ENCODE peak calls at places on chromosomes 12 and 14, in seven cellular contexts. S, F, T, P, O, R and B are unnamed samples.

GRCh38 chr12:131902332-131903241 is 8.2 kb downstream of the ULK1 start:
- DNase-seq in R (no peak), F (no peak), S (no peak), T (no peak), P (no peak), O (no peak), B (no peak)

GRCh38 chr14:65281991-65282908 is 130.3 kb upstream of the FUT8 start:
- DNase-seq in T (peak; percentile 35), R (no peak), S (no peak), P (no peak), F (peak; percentile 37), O (no peak), B (peak; percentile 73)

GRCh38 chr14:60632777-60633176 is 16.5 kb downstream of the SIX1 start:
- DNase-seq in T (no peak), R (no peak), O (no peak), S (no peak), P (no peak), F (no peak), B (no peak)

GRCh38 chr12:119780786-119781434 is 96.2 kb downstream of the CIT start:
- DNase-seq in R (no peak), T (peak; percentile 25), S (no peak), F (peak; percentile 14), P (no peak), O (peak; percentile 49), B (peak; percentile 9)

GRCh38 chr14:81268016-81268416 is 47.3 kb upstream of the GTF2A1 start:
- DNase-seq in P (no peak), S (no peak), F (no peak), T (no peak), R (no peak), O (no peak), B (no peak)

GRCh38 chr14:69573205-69573840 is 1.3 kb downstream of the CCDC177 start:
- DNase-seq in F (peak; percentile 19), S (no peak), O (no peak), T (no peak), R (no peak), P (peak; percentile 28), B (no peak)

GRCh38 chr12:102950950-102951490 is 6.5 kb upstream of the ASCL1 start:
- DNase-seq in F (no peak), P (no peak), O (no peak), T (no peak), R (no peak), S (no peak), B (no peak)

GRCh38 chr12:23083267-23083666 is 458.3 kb downstream of the ETNK1 start:
- DNase-seq in O (no peak), F (no peak), T (no peak), R (no peak), S (no peak), P (no peak), B (no peak)

GRCh38 chr12:68336754-68337343 is 4.7 kb upstream of the MDM1 start:
- DNase-seq in T (no peak), P (no peak), R (no peak), S (no peak), F (no peak), O (no peak), B (no peak)

GRCh38 chr14:52268191-52269061 is 928 bp downstream of the PTGDR start:
- DNase-seq in R (no peak), T (no peak), O (peak; percentile 14), S (no peak), P (peak; percentile 21), F (no peak), B (peak; percentile 15)

GRCh38 chr14:105063041-105063440 is 2.2 kb downstream of the GPR132 start:
- DNase-seq in T (no peak), P (no peak), R (no peak), O (no peak), S (no peak), F (no peak), B (no peak)

GRCh38 chr12:4506870-4507269 is 31.8 kb upstream of the RAD51AP1 start:
- DNase-seq in P (no peak), R (peak; percentile 61), F (no peak), T (no peak), S (peak; percentile 85), O (no peak), B (no peak)

GRCh38 chr14:61561657-61562276 is 133.5 kb upstream of the HIF1A start:
- DNase-seq in S (no peak), O (peak; percentile 49), T (no peak), F (peak; percentile 91), R (no peak), P (peak; percentile 67), B (no peak)

DNA sequence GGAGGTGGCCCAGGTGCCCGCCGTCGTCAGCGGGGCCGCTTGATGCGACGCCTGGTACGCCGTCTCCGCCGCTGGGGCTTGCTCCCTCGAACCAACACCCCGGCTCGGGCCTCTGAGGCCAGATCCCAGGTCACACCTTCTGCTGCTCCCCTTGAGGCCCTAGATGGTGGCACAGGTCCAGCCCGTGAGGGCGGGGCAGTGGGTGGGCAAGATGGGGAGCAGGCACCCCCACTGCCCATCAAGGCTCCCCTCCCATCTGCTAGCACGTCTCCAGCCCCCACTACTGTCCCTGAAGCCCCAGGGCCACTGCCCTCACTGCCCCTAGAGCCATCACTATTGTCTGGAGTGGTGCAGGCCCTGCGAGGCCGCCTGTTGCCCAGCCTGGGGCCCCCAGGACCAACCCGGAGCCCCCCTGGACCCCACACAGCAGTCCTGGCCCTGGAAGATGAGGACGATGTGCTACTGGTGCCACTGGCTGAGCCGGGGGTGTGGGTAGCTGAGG is 5.5 kb downstream of the LRP10 start:
- DNase-seq in P (no peak), S (no peak), T (no peak), R (peak; percentile 29), F (no peak), O (no peak), B (no peak)
- H3K27ac ChIP-seq in P (no peak overlapping the region), S (peak overlapping the region; percentile 10), T (no peak overlapping the region), R (no peak overlapping the region), F (no peak overlapping the region), O (no peak overlapping the region), B (no peak overlapping the region)

GRCh38 chr14:93219103-93219726 is 12.2 kb downstream of the UBR7 start:
- DNase-seq in P (no peak), T (peak; percentile 18), F (no peak), R (peak; percentile 69), O (peak; percentile 72), S (peak; percentile 58), B (peak; percentile 5)
- H3K36me3 ChIP-seq in P (no peaks in the 10 kb centered on the region), T (peaks cover 5% of the 10 kb centered on the region), F (peaks cover 4% of the 10 kb centered on the region), R (peaks cover 15% of the 10 kb centered on the region), O (peaks cover 42% of the 10 kb centered on the region), S (peaks cover 54% of the 10 kb centered on the region), B (peaks cover 96% of the 10 kb centered on the region)

GRCh38 chr14:73736842-73737241 is 22.7 kb upstream of the PNMA1 start:
- DNase-seq in F (no peak), O (no peak), R (peak; percentile 21), T (no peak), P (no peak), S (no peak), B (no peak)
- H3K27ac ChIP-seq in F (no peak overlapping the region), O (no peak overlapping the region), R (no peak overlapping the region), T (no peak overlapping the region), P (no peak overlapping the region), S (no peak overlapping the region), B (no peak overlapping the region)

DNA sequence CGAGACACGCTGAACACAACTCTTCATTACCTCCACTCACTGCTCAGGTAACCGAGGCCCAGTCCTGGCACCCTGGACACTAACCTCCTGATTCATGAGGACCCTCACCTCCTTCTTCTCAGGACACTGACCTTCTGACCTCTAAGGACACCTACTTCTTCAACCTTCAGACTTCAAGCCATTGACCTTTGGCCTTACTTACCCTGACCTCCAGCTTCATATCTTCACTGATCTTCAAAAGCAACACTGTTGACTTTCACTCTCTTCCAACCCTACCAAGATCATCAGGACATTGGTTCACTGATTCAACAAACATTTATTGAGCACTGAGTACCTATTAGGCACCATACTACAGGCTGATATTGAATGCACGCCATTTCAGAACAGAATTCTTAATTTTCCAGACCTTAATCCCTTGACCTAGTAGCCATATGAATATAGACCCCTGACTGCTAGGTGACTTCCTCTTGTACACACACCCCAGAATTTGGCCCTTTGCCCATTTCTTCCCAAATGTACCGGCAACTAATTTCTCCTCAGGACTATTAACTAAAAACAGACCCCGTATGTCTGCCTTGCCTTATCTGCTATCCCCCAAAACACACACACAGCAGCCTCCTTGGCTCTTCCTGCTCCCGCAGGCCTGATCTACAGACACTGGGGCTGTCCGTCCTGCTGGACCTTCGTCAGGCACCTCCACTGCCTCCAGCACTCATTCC is 5.8 kb downstream of the ARHGEF40 start:
- DNase-seq in S (no peak), T (no peak), O (no peak), F (no peak), P (no peak), R (no peak), B (no peak)
- H3K36me3 ChIP-seq in S (no peaks in the 10 kb centered on the region), T (peaks cover 32% of the 10 kb centered on the region), O (peaks cover 32% of the 10 kb centered on the region), F (no peaks in the 10 kb centered on the region), P (no peaks in the 10 kb centered on the region), R (no peaks in the 10 kb centered on the region), B (peaks cover 87% of the 10 kb centered on the region)

DNA sequence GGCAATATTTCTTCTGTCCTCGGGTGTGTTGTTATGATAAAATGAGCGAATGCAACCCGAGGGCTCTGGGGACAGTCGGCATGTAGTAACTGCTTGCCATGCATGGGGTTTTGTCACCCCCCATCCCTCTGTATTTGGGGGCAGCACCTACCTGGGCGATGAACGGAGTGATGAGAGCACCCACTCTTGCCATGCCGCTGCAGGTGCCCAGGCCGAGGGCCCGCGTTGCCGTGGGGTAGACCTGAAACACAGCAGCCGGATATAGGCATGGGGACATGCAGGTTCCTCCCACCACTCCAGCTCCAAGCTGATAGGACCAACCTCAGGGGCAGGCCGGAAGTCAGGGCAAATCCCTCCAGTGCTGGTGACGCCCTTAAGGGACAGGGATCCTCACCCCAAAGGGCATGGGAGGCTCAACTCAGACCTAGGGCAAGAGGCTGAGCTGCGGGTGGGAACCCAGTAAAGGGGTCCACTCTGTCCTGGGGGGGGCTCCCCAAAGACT is 35.8 kb downstream of the DAO start:
- DNase-seq in P (no peak), O (no peak), F (no peak), S (no peak), R (no peak), T (no peak), B (no peak)
- H3K27ac ChIP-seq in P (no peak overlapping the region), O (no peak overlapping the region), F (no peak overlapping the region), S (no peak overlapping the region), R (no peak overlapping the region), T (no peak overlapping the region), B (no peak overlapping the region)